ENCODE peak calls at places on chromosomes 1 and 21, in four cellular contexts. One of them, this sample, is unnamed.

GRCh38 chr1:23810818-23811420 is 10.4 kb upstream of the GALE start:
- DNase-seq in colonic mucosa: peak
- DNase-seq in endodermal cell: peak
- DNase-seq in CD8-positive, alpha-beta T cell: no peak
- DNase-seq in this sample: peak

GRCh38 chr1:153403421-153404085 is 12.7 kb upstream of the S100A8 start:
- DNase-seq in colonic mucosa: no peak
- DNase-seq in endodermal cell: peak
- DNase-seq in CD8-positive, alpha-beta T cell: no peak
- DNase-seq in this sample: no peak

GRCh38 chr21:46455575-46456385 is 2.9 kb upstream of the DIP2A start:
- DNase-seq in colonic mucosa: no peak
- DNase-seq in endodermal cell: no peak
- DNase-seq in CD8-positive, alpha-beta T cell: no peak
- DNase-seq in this sample: no peak

GRCh38 chr1:41648844-41649243 is 164.4 kb upstream of the EDN2 start:
- DNase-seq in colonic mucosa: no peak
- DNase-seq in endodermal cell: peak
- DNase-seq in CD8-positive, alpha-beta T cell: no peak
- DNase-seq in this sample: no peak

GRCh38 chr1:204410764-204411450 is 710 bp downstream of the PPP1R15B start:
- DNase-seq in colonic mucosa: peak
- DNase-seq in endodermal cell: no peak
- DNase-seq in CD8-positive, alpha-beta T cell: no peak
- DNase-seq in this sample: peak

GRCh38 chr1:196608401-196609113 is at the start of gene KCNT2:
- DNase-seq in colonic mucosa: peak
- DNase-seq in endodermal cell: peak
- DNase-seq in CD8-positive, alpha-beta T cell: no peak
- DNase-seq in this sample: no peak

GRCh38 chr1:119531606-119532323 is 24.8 kb downstream of the HSD3B1 start:
- DNase-seq in colonic mucosa: no peak
- DNase-seq in endodermal cell: no peak
- DNase-seq in CD8-positive, alpha-beta T cell: no peak
- DNase-seq in this sample: no peak

GRCh38 chr1:167059045-167059728 is 31.0 kb downstream of the GPA33 start:
- DNase-seq in colonic mucosa: peak
- DNase-seq in endodermal cell: peak
- DNase-seq in CD8-positive, alpha-beta T cell: peak
- DNase-seq in this sample: peak

GRCh38 chr1:162085991-162086390 is 16.5 kb downstream of the NOS1AP start:
- DNase-seq in colonic mucosa: no peak
- DNase-seq in endodermal cell: no peak
- DNase-seq in CD8-positive, alpha-beta T cell: no peak
- DNase-seq in this sample: no peak

GRCh38 chr1:92599184-92599583 is 112.5 kb upstream of the GFI1 start:
- DNase-seq in colonic mucosa: no peak
- DNase-seq in endodermal cell: no peak
- DNase-seq in CD8-positive, alpha-beta T cell: no peak
- DNase-seq in this sample: no peak

GRCh38 chr1:231522931-231523642 is 5.4 kb upstream of the TSNAX start:
- DNase-seq in colonic mucosa: no peak
- DNase-seq in endodermal cell: no peak
- DNase-seq in CD8-positive, alpha-beta T cell: no peak
- DNase-seq in this sample: no peak

GRCh38 chr1:221672965-221673364 is 68.9 kb downstream of the DUSP10 start:
- DNase-seq in colonic mucosa: no peak
- DNase-seq in endodermal cell: no peak
- DNase-seq in CD8-positive, alpha-beta T cell: no peak
- DNase-seq in this sample: no peak

GRCh38 chr1:59292557-59292956 is 4.3 kb upstream of the FGGY start:
- DNase-seq in colonic mucosa: peak
- DNase-seq in endodermal cell: no peak
- DNase-seq in CD8-positive, alpha-beta T cell: no peak
- DNase-seq in this sample: no peak

GRCh38 chr1:81432654-81433109 is 368.1 kb upstream of the ADGRL2 start:
- DNase-seq in colonic mucosa: no peak
- DNase-seq in endodermal cell: no peak
- DNase-seq in CD8-positive, alpha-beta T cell: no peak
- DNase-seq in this sample: no peak

GRCh38 chr1:41341756-41342562 is 19.3 kb upstream of the FOXO6 start:
- DNase-seq in colonic mucosa: peak
- DNase-seq in endodermal cell: peak
- DNase-seq in CD8-positive, alpha-beta T cell: no peak
- DNase-seq in this sample: no peak

GRCh38 chr1:220702733-220703704 is 12.9 kb downstream of the C1orf115 start:
- DNase-seq in colonic mucosa: no peak
- DNase-seq in endodermal cell: no peak
- DNase-seq in CD8-positive, alpha-beta T cell: no peak
- DNase-seq in this sample: no peak

GRCh38 chr1:89065077-89065868 is at the start of gene GBP1:
- DNase-seq in colonic mucosa: no peak
- DNase-seq in endodermal cell: no peak
- DNase-seq in CD8-positive, alpha-beta T cell: no peak
- DNase-seq in this sample: no peak

GRCh38 chr1:3403388-3404179 is 50.9 kb upstream of the ARHGEF16 start:
- DNase-seq in colonic mucosa: no peak
- DNase-seq in endodermal cell: peak
- DNase-seq in CD8-positive, alpha-beta T cell: no peak
- DNase-seq in this sample: no peak

GRCh38 chr1:20371411-20371810 is 80.7 kb downstream of the VWA5B1 start:
- DNase-seq in colonic mucosa: no peak
- DNase-seq in endodermal cell: peak
- DNase-seq in CD8-positive, alpha-beta T cell: no peak
- DNase-seq in this sample: no peak

GRCh38 chr1:221494670-221495069 is 247.2 kb downstream of the DUSP10 start:
- DNase-seq in colonic mucosa: no peak
- DNase-seq in endodermal cell: no peak
- DNase-seq in CD8-positive, alpha-beta T cell: no peak
- DNase-seq in this sample: no peak

GRCh38 chr21:41653243-41653943 is 113.5 kb downstream of the RIPK4 start:
- DNase-seq in colonic mucosa: no peak
- DNase-seq in endodermal cell: no peak
- DNase-seq in CD8-positive, alpha-beta T cell: no peak
- DNase-seq in this sample: no peak

GRCh38 chr1:231590453-231591198 is 36.0 kb upstream of the DISC1 start:
- DNase-seq in colonic mucosa: peak
- DNase-seq in endodermal cell: peak
- DNase-seq in CD8-positive, alpha-beta T cell: no peak
- DNase-seq in this sample: no peak

GRCh38 chr21:35932232-35932911 is 128.0 kb downstream of the SETD4 start:
- DNase-seq in colonic mucosa: no peak
- DNase-seq in endodermal cell: no peak
- DNase-seq in CD8-positive, alpha-beta T cell: no peak
- DNase-seq in this sample: no peak

GRCh38 chr1:15708486-15709137 is 24.5 kb downstream of the PLEKHM2 start:
- DNase-seq in colonic mucosa: no peak
- DNase-seq in endodermal cell: no peak
- DNase-seq in CD8-positive, alpha-beta T cell: no peak
- DNase-seq in this sample: no peak

GRCh38 chr1:10519016-10519417 is 44.3 kb downstream of the PEX14 start:
- DNase-seq in colonic mucosa: no peak
- DNase-seq in endodermal cell: peak
- DNase-seq in CD8-positive, alpha-beta T cell: no peak
- DNase-seq in this sample: no peak
- TF ChIP-seq CTCF in colonic mucosa: no peak
- TF ChIP-seq CTCF in endodermal cell: peak
- TF ChIP-seq CTCF in CD8-positive, alpha-beta T cell: no peak
- TF ChIP-seq CTCF in this sample: no peak

DNA sequence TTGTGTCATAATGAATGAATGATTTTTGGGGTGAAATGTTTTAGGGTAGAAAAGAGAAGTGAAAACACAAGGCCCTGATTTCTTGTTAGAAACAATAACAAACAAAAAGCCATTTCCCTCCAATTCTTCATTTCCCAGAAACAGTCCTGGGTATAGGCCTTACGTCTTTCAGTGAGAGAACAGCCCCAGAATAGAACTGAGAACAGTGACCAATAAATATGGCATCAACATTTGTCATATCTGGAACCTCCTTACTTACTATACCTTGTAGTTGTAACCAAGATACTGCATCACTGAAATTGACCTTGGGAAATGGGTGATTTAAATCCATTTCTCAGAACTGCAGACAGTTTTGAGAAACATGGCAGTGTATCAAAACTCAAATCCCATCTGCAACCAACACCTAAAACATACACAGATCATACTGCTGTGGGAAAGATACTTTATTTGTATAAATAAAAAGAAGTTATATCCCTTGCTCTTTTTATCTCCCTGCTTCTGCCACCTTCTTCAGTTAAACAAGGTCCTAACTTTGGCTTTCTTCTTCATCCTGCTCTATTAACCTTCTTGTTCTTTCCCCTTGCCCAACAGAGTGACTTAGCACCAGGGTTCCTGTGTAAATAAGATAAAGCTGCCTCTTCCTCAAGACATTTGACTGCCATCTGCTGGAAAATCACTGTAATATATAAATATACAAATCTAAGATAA is 19.5 kb downstream of the XKR8 start:
- DNase-seq in colonic mucosa: no peak
- DNase-seq in endodermal cell: no peak
- DNase-seq in CD8-positive, alpha-beta T cell: no peak
- DNase-seq in this sample: no peak
- TF ChIP-seq CTCF in colonic mucosa: peak
- TF ChIP-seq CTCF in endodermal cell: peak
- TF ChIP-seq CTCF in CD8-positive, alpha-beta T cell: peak
- TF ChIP-seq CTCF in this sample: peak

DNA sequence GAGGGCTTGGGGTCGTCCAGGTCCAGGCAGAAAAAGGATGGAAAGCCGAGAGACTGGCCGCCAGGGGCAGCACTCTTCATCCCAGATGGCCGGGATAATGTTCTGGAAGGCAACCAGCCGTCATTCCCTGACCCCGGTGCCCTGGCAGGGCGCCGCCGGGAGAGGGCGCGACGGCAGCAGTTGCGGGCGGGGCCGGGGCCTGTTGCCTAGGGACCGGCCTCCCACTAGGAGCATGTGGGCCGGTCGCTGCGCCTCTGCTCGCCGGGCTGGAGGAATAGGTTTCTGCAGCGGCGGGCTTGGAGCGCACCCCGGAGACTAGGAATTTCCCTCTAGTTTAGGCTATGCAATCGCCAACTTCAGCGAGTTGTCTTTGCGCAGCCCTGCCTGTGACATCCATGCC is 11.0 kb downstream of the DMRTB1 start:
- DNase-seq in colonic mucosa: peak
- DNase-seq in endodermal cell: peak
- DNase-seq in CD8-positive, alpha-beta T cell: no peak
- DNase-seq in this sample: no peak
- TF ChIP-seq CTCF in colonic mucosa: peak
- TF ChIP-seq CTCF in endodermal cell: peak
- TF ChIP-seq CTCF in CD8-positive, alpha-beta T cell: no peak
- TF ChIP-seq CTCF in this sample: no peak

GRCh38 chr1:177487481-177487880 is 316.7 kb downstream of the BRINP2 start:
- DNase-seq in colonic mucosa: no peak
- DNase-seq in endodermal cell: peak
- DNase-seq in CD8-positive, alpha-beta T cell: no peak
- DNase-seq in this sample: no peak
- TF ChIP-seq CTCF in colonic mucosa: no peak
- TF ChIP-seq CTCF in endodermal cell: no peak
- TF ChIP-seq CTCF in CD8-positive, alpha-beta T cell: no peak
- TF ChIP-seq CTCF in this sample: no peak

GRCh38 chr21:36980280-36981048 is 14.0 kb upstream of the HLCS start:
- DNase-seq in colonic mucosa: peak
- DNase-seq in endodermal cell: peak
- DNase-seq in CD8-positive, alpha-beta T cell: no peak
- DNase-seq in this sample: no peak

GRCh38 chr21:36976228-36976627 is 9.8 kb upstream of the HLCS start:
- DNase-seq in colonic mucosa: no peak
- DNase-seq in endodermal cell: no peak
- DNase-seq in CD8-positive, alpha-beta T cell: no peak
- DNase-seq in this sample: no peak

GRCh38 chr21:36974851-36975192 is 8.4 kb upstream of the HLCS start:
- DNase-seq in colonic mucosa: no peak
- DNase-seq in endodermal cell: no peak
- DNase-seq in CD8-positive, alpha-beta T cell: no peak
- DNase-seq in this sample: no peak

GRCh38 chr21:36973986-36974850 is 7.7 kb upstream of the HLCS start:
- DNase-seq in colonic mucosa: no peak
- DNase-seq in endodermal cell: no peak
- DNase-seq in CD8-positive, alpha-beta T cell: no peak
- DNase-seq in this sample: no peak

DNA sequence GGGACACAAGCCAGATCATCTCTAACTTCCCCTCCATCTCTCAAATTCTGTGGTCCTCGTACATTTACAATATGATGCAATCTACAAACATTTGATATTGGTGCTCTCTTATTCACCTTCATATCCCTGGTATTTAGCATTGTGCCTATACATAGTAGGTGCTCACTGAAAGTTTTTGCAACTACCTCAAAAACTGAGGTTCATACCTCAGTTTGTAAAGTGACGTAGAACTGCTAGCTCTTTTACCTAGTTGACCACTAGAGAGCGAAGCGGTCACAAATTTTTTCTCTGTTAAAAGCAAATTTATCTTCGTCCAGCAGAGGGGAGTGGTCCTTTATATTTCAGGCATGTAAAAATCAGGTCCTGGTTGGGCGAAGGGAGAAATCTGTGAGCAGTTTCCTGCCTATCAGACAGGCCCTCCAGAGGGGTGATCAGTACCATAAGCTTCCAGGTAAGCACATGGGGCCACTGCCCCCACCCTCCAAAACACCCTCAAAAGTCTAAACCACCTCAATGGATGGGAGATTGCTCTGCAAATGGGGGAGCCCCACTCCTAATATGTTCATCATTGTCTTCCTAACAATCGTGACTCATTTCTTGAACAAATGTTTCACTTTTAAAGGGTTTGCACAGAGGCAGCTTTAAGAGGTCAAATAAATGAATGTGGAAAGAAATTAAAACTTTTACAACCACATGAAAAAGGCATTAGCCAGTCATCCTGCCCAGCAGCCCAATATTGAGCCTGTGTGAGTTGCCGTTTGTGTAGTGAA is 10.6 kb upstream of the HLCS start:
- DNase-seq in colonic mucosa: no peak
- DNase-seq in endodermal cell: peak
- DNase-seq in CD8-positive, alpha-beta T cell: no peak
- DNase-seq in this sample: peak
- TF ChIP-seq CTCF in colonic mucosa: peak
- TF ChIP-seq CTCF in endodermal cell: peak
- TF ChIP-seq CTCF in CD8-positive, alpha-beta T cell: peak
- TF ChIP-seq CTCF in this sample: no peak

GRCh38 chr1:70628973-70629372 is 217.9 kb downstream of the CTH start:
- DNase-seq in colonic mucosa: no peak
- DNase-seq in endodermal cell: no peak
- DNase-seq in CD8-positive, alpha-beta T cell: no peak
- DNase-seq in this sample: no peak
- TF ChIP-seq CTCF in colonic mucosa: no peak
- TF ChIP-seq CTCF in endodermal cell: peak
- TF ChIP-seq CTCF in CD8-positive, alpha-beta T cell: no peak
- TF ChIP-seq CTCF in this sample: no peak

DNA sequence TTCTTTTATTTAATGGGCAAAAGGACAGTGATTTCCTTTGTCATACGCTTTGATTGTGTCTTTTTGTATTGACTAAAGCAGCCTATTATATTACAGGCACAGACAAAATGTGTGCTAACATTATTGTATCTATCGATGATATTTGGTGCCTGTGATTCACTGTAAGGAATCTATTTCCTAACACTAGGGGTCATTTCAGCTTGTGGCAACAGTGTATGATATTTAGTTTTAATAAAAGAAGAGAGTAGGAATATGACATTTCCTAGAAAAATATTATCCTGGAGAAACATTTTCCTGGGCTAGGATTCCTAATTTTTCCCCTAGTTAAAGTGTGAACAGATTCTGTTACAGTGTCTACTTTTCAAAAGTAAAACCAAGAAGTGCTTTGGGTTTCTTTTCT is 42.8 kb downstream of the TYW3 start:
- DNase-seq in colonic mucosa: no peak
- DNase-seq in endodermal cell: no peak
- DNase-seq in CD8-positive, alpha-beta T cell: no peak
- DNase-seq in this sample: no peak
- TF ChIP-seq CTCF in colonic mucosa: no peak
- TF ChIP-seq CTCF in endodermal cell: no peak
- TF ChIP-seq CTCF in CD8-positive, alpha-beta T cell: no peak
- TF ChIP-seq CTCF in this sample: no peak